ENCODE peak calls at places on chromosomes 3 and 15, in five cellular contexts. K, I, P, G and Y are unnamed samples.

GRCh38 chr15:90082140-90082713 is 20.0 kb downstream of the IDH2 start:
- DNase-seq in K (no peak), I (no peak), P (no peak), G (no peak), Y (no peak)

GRCh38 chr3:152524198-152525140 is 255.7 kb downstream of the MBNL1 start:
- DNase-seq in K (peak; percentile 80), I (no peak), P (no peak), G (no peak), Y (no peak)

GRCh38 chr15:50636146-50636545 is 50.5 kb downstream of the TRPM7 start:
- DNase-seq in K (no peak), I (no peak), P (no peak), G (no peak), Y (no peak)

GRCh38 chr3:177816667-177817208 is 619.5 kb upstream of the TBL1XR1 start:
- DNase-seq in K (peak; percentile 99), I (no peak), P (no peak), G (no peak), Y (no peak)

GRCh38 chr3:49636883-49637609 is 37.1 kb upstream of the APEH start:
- DNase-seq in K (peak; percentile 25), I (no peak), P (no peak), G (no peak), Y (no peak)

GRCh38 chr3:58333206-58334012 is 717 bp downstream of the PXK start:
- DNase-seq in K (peak; percentile 40), I (no peak), P (peak; percentile 68), G (peak; percentile 58), Y (peak; percentile 9)

GRCh38 chr3:37955918-37956317 is 34.7 kb upstream of the VILL start:
- DNase-seq in K (no peak), I (no peak), P (no peak), G (no peak), Y (no peak)

GRCh38 chr3:151630035-151630434 is 103.7 kb upstream of the AADACL2 start:
- DNase-seq in K (peak; percentile 43), I (no peak), P (no peak), G (no peak), Y (no peak)

GRCh38 chr3:193870376-193871092 is 265.4 kb upstream of the HES1 start:
- DNase-seq in K (peak; percentile 48), I (no peak), P (no peak), G (no peak), Y (no peak)

GRCh38 chr3:177337548-177338331 is 140.5 kb upstream of the TBL1XR1 start:
- DNase-seq in K (peak; percentile 62), I (no peak), P (no peak), G (no peak), Y (peak; percentile 78)

GRCh38 chr3:71964170-71964569 is 179.2 kb upstream of the PROK2 start:
- DNase-seq in K (no peak), I (no peak), P (no peak), G (no peak), Y (no peak)
- H3K27me3 ChIP-seq in K (peaks cover 94% of the 10 kb centered on the region), I (no peaks in the 10 kb centered on the region), P (peaks cover 11% of the 10 kb centered on the region), G (no peaks in the 10 kb centered on the region), Y (no peaks in the 10 kb centered on the region)

DNA sequence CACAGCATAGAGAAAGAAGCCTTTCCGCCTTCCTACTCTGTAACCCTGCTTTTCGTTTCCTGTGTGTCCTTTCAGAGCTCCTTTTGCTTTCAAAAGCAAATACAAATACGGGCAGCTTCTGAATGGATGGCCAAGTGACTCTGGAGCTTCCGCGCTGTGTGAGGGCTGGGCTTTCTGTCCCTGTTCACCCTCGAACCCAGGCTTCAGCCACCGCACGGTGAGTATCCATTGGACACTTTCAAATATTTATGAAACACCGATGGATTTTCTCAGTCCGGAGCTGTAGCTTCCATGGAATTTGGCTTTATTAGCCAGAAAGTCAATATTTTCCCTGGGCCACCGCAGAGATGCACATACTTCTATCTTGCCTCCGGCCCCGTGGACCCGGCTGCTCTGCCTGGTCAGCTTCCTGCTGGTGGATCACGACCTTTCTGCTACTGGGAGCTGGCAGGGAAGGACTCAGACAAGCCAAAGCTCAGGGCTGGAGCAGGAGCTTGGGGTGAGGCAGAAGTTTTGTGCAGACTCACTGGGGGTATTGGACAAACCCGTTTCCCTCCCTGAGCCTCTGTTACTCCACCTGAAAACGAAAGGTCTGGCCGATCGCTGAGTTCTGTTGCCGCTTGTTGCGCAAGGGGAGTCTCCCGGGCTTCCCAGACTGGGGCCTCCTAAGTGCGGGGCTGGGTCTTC is 63.6 kb downstream of the LINGO1 start:
- DNase-seq in K (no peak), I (no peak), P (no peak), G (no peak), Y (no peak)
- H3K4me3 ChIP-seq in K (peak overlapping the region; percentile 27), I (peak overlapping the region; percentile 42), P (peak overlapping the region; percentile 41), G (peak overlapping the region; percentile 25), Y (no peak overlapping the region)

GRCh38 chr15:69659454-69660050 is 206.9 kb downstream of the RPLP1 start:
- DNase-seq in K (peak; percentile 80), I (no peak), P (no peak), G (no peak), Y (no peak)
- H3K27me3 ChIP-seq in K (no peaks in the 10 kb centered on the region), I (no peaks in the 10 kb centered on the region), P (peaks cover 8% of the 10 kb centered on the region), G (no peaks in the 10 kb centered on the region), Y (no peaks in the 10 kb centered on the region)

GRCh38 chr3:157074490-157074889 is 85.5 kb downstream of the CCNL1 start:
- DNase-seq in K (no peak), I (no peak), P (no peak), G (no peak), Y (no peak)
- H3K4me3 ChIP-seq in K (no peak overlapping the region), I (no peak overlapping the region), P (no peak overlapping the region), G (no peak overlapping the region), Y (no peak overlapping the region)

DNA sequence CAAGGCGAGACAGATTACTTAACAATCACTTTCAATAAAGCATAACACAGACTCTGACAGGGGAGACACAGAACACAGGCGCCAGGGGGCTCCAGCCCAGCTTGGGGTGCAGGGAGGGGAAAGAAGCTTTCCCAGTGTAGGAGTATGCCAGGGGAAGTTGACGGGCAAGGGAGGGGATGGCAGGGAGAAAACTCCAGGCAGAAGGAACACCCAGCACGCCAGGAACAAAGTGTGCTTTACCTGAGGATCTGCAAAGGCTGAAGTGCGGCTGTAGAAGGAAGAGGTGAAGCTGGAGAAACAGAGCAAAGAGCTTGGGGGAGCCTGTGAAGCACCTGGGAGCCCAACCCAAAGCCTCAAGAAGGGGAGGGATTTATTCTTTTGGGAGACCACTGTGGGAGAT is 12.1 kb downstream of the RGMA start:
- DNase-seq in K (no peak), I (no peak), P (no peak), G (peak; percentile 52), Y (no peak)
- H3K27me3 ChIP-seq in K (peaks cover 84% of the 10 kb centered on the region), I (no peaks in the 10 kb centered on the region), P (peaks cover 9% of the 10 kb centered on the region), G (no peaks in the 10 kb centered on the region), Y (peaks cover 23% of the 10 kb centered on the region)

DNA sequence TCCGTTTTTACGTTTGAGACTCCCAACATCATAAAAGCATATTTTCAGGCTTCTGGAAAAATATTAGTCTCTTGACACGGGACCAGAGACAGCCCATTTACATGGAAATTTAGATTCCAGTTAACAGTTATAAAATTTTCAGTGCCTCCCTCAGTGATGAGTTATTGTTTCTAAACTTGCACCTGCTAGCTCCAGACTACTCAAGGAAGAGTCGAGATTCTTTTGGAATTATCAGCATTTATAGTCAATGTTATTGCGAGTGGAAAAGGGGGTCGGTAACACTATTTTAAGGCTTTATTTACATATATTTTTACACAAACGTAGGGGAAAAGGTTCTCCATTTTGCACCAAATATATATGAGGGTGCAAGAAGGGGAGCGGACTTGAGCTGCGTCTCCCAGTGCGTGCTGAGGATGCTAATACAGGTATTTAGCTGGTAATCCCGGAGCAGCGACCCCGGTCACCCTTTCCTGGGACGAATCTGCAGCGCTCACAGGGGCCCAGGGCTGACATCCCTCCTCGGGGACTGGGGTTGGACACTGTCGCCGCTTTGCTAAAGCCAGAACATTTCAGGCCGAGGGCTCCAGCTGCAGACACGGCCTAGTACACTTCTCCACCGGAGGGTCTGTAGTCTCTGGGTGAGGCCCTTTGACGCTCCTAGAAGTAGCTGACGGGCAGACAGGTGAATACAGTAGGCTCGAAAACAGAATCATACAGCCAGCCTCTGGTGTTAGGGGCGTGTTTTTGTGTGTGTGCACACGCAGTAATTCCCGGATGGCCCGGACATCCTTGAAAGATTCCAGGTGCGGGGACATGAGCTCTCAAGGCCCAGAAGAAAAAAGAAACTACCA is 729 bp upstream of the ZBTB11 start:
- DNase-seq in K (peak; percentile 36), I (no peak), P (peak; percentile 70), G (peak; percentile 62), Y (no peak)
- H3K4me3 ChIP-seq in K (peak overlapping the region; percentile 98), I (peak overlapping the region; percentile 94), P (peak overlapping the region; percentile 67), G (peak overlapping the region; percentile 84), Y (peak overlapping the region; percentile 95)

DNA sequence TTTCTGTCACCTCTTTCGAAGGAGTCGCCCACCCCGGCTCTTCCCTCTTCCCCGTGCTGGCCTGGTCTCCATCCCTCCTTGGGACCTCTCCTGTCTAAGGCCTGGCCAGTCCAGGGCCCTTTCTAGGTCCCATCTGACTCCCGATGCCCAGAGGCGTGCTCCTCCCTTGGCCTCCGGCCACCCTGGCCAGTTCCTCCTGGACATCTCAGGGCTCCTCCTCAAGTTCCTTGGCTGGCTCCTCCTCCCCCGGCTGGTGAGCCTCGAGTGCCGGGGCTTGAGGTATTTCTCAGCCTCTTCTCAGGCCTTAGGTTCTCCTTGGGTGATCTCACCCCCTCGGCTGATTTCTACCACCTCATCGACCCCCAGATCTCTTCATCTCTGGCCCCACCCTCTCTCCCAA is 94.5 kb upstream of the SLC6A6 start:
- DNase-seq in K (no peak), I (no peak), P (no peak), G (no peak), Y (no peak)
- H3K27me3 ChIP-seq in K (peaks cover 68% of the 10 kb centered on the region), I (no peaks in the 10 kb centered on the region), P (peaks cover 20% of the 10 kb centered on the region), G (no peaks in the 10 kb centered on the region), Y (no peaks in the 10 kb centered on the region)

DNA sequence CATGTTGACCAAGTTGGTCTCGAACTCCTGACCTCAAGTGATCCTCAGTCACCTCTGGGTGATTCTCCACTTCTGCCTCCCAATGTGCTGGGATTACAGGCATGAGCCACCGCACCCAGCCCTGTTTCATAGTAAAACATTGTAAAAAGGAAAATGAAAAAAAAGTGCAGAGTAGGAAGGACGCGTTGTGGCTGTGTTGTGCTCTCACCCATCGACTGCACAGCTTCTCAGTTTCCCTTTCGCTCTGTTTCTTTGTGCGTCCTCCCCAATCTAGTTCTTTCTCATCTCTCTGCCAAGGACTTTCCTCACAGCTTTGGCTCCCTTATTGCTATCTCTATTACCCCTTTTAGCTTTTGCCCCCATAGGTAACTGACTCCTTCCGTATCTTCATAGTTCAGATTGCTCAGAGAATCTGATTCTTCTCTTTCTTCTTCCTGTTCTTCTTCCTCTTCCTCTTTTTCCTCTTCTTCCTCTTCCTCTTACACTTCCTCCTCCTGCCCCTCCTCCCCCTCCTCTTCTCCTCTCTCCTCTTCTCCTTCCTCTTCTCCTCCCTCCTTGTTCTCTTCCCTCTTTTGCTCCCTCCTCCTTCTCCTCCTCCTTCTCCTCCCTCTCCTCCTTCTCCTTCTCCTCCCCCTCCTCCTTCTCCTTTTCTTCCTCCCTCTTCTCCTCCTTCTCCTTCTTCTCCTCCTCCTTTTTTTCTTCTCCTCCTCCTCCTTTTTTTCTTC is 81.1 kb upstream of the VGLL4 start:
- DNase-seq in K (no peak), I (no peak), P (no peak), G (no peak), Y (no peak)
- H3K4me3 ChIP-seq in K (no peak overlapping the region), I (no peak overlapping the region), P (no peak overlapping the region), G (no peak overlapping the region), Y (no peak overlapping the region)